ENCODE peak calls at places on chromosomes 7 and 10, in seven cellular contexts. V, K, T, H, U, S and O are unnamed samples.

GRCh38 chr7:96111405-96111804 is 210.5 kb downstream of the SLC25A13 start:
- DNase-seq in V (no peak), K (no peak), S (no peak), H (no peak), U (no peak), T (no peak), O (no peak)

GRCh38 chr7:24812313-24812945 is 55.2 kb upstream of the GSDME start:
- DNase-seq in S (peak; percentile 57), V (peak; percentile 61), K (no peak), U (peak; percentile 64), T (peak; percentile 55), H (peak; percentile 52), O (peak; percentile 76)

GRCh38 chr7:4265676-4266075 is 416.4 kb upstream of the FOXK1 start:
- DNase-seq in U (no peak), H (no peak), T (no peak), V (no peak), K (no peak), S (no peak), O (no peak)

GRCh38 chr7:16365177-16365576 is 56.2 kb downstream of the CRPPA start:
- DNase-seq in K (no peak), H (no peak), S (no peak), U (no peak), T (no peak), V (no peak), O (no peak)

GRCh38 chr10:58293989-58294388 is 25.0 kb downstream of the CISD1 start:
- DNase-seq in S (no peak), K (no peak), V (no peak), U (no peak), T (no peak), H (no peak), O (no peak)

GRCh38 chr7:151736403-151736909 is 140.5 kb downstream of the PRKAG2 start:
- DNase-seq in K (peak; percentile 95), H (no peak), V (peak; percentile 90), S (peak; percentile 96), T (peak; percentile 69), U (no peak), O (peak; percentile 82)

GRCh38 chr10:72557362-72557761 is 68.5 kb downstream of the MICU1 start:
- DNase-seq in V (no peak), S (no peak), T (no peak), H (no peak), K (peak; percentile 67), U (no peak), O (no peak)

GRCh38 chr10:122168598-122168997 is 102.5 kb upstream of the BTBD16 start:
- DNase-seq in U (no peak), T (no peak), H (no peak), K (no peak), V (no peak), S (no peak), O (no peak)

GRCh38 chr10:78782441-78782840 is 286.3 kb upstream of the ZMIZ1 start:
- DNase-seq in V (no peak), K (no peak), S (no peak), H (no peak), T (no peak), U (no peak), O (no peak)

GRCh38 chr7:552711-553636 is 33.3 kb upstream of the PDGFA start:
- DNase-seq in K (no peak), V (no peak), S (no peak), U (no peak), T (peak; percentile 32), H (no peak), O (peak; percentile 39)

GRCh38 chr7:100708395-100708794 is 2.5 kb downstream of the POP7 start:
- DNase-seq in U (no peak), S (no peak), K (no peak), T (no peak), H (no peak), V (no peak), O (no peak)

GRCh38 chr7:151520419-151521229 is 929 bp upstream of the RHEB start:
- DNase-seq in H (no peak), S (no peak), V (peak; percentile 65), T (peak; percentile 71), U (peak; percentile 69), K (no peak), O (no peak)

GRCh38 chr10:22619111-22619510 is 95.3 kb downstream of the PIP4K2A start:
- DNase-seq in U (no peak), K (peak; percentile 69), S (no peak), V (no peak), H (no peak), T (no peak), O (no peak)

GRCh38 chr10:36344240-36344639 is 702.1 kb upstream of the FZD8 start:
- DNase-seq in S (peak; percentile 21), K (peak; percentile 32), T (no peak), U (no peak), H (no peak), V (no peak), O (no peak)

GRCh38 chr10:24929056-24929544 is 23.3 kb downstream of the PRTFDC1 start:
- DNase-seq in T (no peak), V (no peak), S (no peak), H (no peak), K (peak; percentile 92), U (no peak), O (no peak)

GRCh38 chr10:72794260-72794659 is 99.3 kb upstream of the OIT3 start:
- DNase-seq in U (no peak), K (peak; percentile 37), H (no peak), V (no peak), S (no peak), T (no peak), O (no peak)

GRCh38 chr10:132698761-132699391 is 87.1 kb downstream of the NKX6-2 start:
- DNase-seq in V (no peak), H (no peak), K (no peak), S (no peak), U (no peak), T (peak; percentile 8), O (no peak)

GRCh38 chr10:95443636-95444035 is 117.5 kb downstream of the SORBS1 start:
- DNase-seq in V (no peak), U (no peak), H (no peak), T (no peak), K (no peak), S (no peak), O (no peak)

GRCh38 chr10:95444792-95445191 is 116.4 kb downstream of the SORBS1 start:
- DNase-seq in U (no peak), K (no peak), V (no peak), H (no peak), S (no peak), T (no peak), O (no peak)

GRCh38 chr10:95447733-95448132 is 113.4 kb downstream of the SORBS1 start:
- DNase-seq in K (peak; percentile 53), S (no peak), U (no peak), T (no peak), H (no peak), V (no peak), O (peak; percentile 24)

GRCh38 chr10:95445837-95446347 is 115.3 kb downstream of the SORBS1 start:
- DNase-seq in H (peak; percentile 11), K (peak; percentile 85), U (no peak), T (peak; percentile 62), S (peak; percentile 61), V (peak; percentile 38), O (peak; percentile 71)

DNA sequence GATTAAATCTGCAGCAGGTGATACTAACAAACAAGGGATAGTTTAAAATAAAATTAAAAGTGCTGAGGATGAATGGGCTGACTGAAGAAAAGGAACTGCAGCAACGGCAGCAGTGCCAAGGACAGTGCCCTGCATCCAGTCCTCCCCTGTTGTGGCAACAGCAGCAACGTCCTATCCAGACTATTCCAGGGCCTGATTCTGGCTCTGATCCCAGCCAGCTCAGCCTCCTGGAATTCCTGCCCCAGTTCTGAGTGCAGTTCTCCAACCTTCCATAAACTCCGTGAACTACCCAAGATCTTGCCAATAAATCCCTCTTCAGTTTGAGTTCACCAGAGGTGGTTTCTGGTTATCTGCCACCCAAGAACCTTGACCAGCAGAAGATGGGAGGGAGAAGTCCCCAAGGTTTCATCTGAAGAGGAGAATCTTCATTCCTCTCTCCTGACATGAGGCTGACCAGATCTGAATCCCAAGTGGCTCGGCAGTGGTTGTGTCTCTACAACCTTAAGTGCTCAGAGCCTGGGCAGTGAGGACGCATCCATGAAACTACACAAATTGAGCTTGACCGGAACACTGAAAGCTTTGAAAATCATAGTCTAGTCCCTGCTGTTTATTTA is 115.8 kb downstream of the SORBS1 start:
- DNase-seq in V (no peak), U (no peak), T (peak; percentile 85), H (no peak), K (peak; percentile 86), S (no peak), O (peak; percentile 37)
- H3K27ac ChIP-seq in V (no peak overlapping the region), U (no peak overlapping the region), T (peak overlapping the region; percentile 45), H (no peak overlapping the region), K (no peak overlapping the region), S (no peak overlapping the region), O (peak overlapping the region; percentile 68)

GRCh38 chr10:79938728-79939380 is 10.1 kb downstream of the SFTPD start:
- DNase-seq in V (no peak), S (no peak), U (peak; percentile 46), H (no peak), T (no peak), K (no peak), O (no peak)
- H3K27ac ChIP-seq in V (no peak overlapping the region), S (no peak overlapping the region), U (no peak overlapping the region), H (no peak overlapping the region), T (no peak overlapping the region), K (no peak overlapping the region), O (no peak overlapping the region)

DNA sequence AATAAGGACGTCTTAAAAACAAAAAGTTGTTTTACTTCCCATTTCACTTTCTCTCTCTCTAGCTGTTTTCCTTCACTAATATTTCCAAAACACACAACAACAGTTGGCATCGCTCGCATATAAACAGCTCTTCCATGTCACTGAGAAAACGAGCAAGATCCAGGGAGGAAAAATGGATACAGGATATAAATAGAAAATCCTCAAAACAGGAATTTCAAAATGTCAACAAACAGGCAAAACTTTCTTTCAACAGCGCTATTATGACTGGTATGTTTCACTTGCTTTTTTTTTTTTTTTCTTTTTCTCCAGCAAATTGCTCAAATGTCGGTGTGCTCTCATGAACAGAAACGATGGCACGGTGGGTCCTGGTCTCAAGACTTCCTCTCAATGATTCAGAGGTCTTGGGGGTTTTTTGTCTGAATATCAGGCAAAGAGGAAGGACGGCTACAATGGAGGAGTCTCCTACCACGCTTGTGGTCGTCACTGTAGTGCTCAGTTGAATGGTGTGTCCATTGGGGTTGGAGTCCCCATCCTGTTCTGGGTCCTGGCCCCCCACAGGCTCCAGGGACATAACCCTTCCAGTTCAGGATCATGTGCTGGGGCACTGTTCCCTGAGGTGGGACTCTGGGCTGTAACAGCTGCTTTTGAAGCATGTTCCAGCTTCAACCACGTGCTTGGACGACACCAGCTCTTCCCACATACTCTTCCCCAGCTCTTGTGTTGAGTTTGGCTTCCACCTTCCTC is 266.6 kb upstream of the KLF6 start:
- DNase-seq in H (no peak), U (no peak), T (no peak), K (no peak), V (no peak), S (no peak), O (no peak)
- H3K27ac ChIP-seq in H (no peak overlapping the region), U (no peak overlapping the region), T (no peak overlapping the region), K (peak overlapping the region; percentile 73), V (no peak overlapping the region), S (peak overlapping the region; percentile 44), O (peak overlapping the region; percentile 53)

GRCh38 chr10:80630324-80630723 is 92.6 kb downstream of the SH2D4B start:
- DNase-seq in U (no peak), V (no peak), H (no peak), T (no peak), S (no peak), K (no peak), O (no peak)

GRCh38 chr10:80633910-80634309 is 96.2 kb downstream of the SH2D4B start:
- DNase-seq in S (no peak), H (no peak), V (no peak), U (no peak), K (no peak), T (no peak), O (no peak)

GRCh38 chr10:80632742-80633141 is 95.0 kb downstream of the SH2D4B start:
- DNase-seq in K (no peak), S (no peak), U (no peak), H (no peak), T (no peak), V (no peak), O (no peak)

GRCh38 chr10:80633383-80633860 is 95.7 kb downstream of the SH2D4B start:
- DNase-seq in V (no peak), K (no peak), T (no peak), U (no peak), H (no peak), S (no peak), O (no peak)
- H3K27ac ChIP-seq in V (no peak overlapping the region), K (no peak overlapping the region), T (no peak overlapping the region), U (no peak overlapping the region), H (no peak overlapping the region), S (no peak overlapping the region), O (no peak overlapping the region)